ENCODE peak calls at places on chromosomes 11 and 22, in eight cellular contexts. V, D, C, F, I, E, L and T are unnamed samples.

GRCh38 chr11:690738-691633 is 4.0 kb downstream of the DEAF1 start:
- DNase-seq in V (peak; percentile 72), D (no peak), C (no peak), F (no peak), I (no peak), E (no peak), L (no peak), T (no peak)

GRCh38 chr11:65571940-65572339 is 398 bp upstream of the FAM89B start:
- DNase-seq in V (no peak), D (no peak), C (peak; percentile 52), F (no peak), I (no peak), E (no peak), L (no peak), T (no peak)

GRCh38 chr22:44865193-44866057 is 113.0 kb downstream of the ARHGAP8 start:
- DNase-seq in V (no peak), D (no peak), C (no peak), F (no peak), I (no peak), E (no peak), L (no peak), T (no peak)

GRCh38 chr11:14529933-14530332 is 9.7 kb upstream of the PSMA1 start:
- DNase-seq in V (no peak), D (no peak), C (no peak), F (no peak), I (no peak), E (no peak), L (no peak), T (no peak)

GRCh38 chr22:48075604-48076400 is 1313.4 kb downstream of the TBC1D22A start:
- DNase-seq in V (no peak), D (no peak), C (no peak), F (no peak), I (no peak), E (no peak), L (no peak), T (no peak)

GRCh38 chr11:103946793-103947565 is 89.5 kb upstream of the DDI1 start:
- DNase-seq in V (no peak), D (no peak), C (peak; percentile 44), F (no peak), I (no peak), E (no peak), L (no peak), T (no peak)

GRCh38 chr11:112785717-112786116 is 175.5 kb upstream of the NCAM1 start:
- DNase-seq in V (no peak), D (no peak), C (peak; percentile 66), F (no peak), I (no peak), E (no peak), L (no peak), T (no peak)

GRCh38 chr11:1235615-1236315 is 12.9 kb downstream of the MUC5B start:
- DNase-seq in V (peak; percentile 22), D (no peak), C (no peak), F (no peak), I (no peak), E (peak; percentile 4), L (peak; percentile 24), T (no peak)

GRCh38 chr11:134670247-134670646 is 258.2 kb upstream of the B3GAT1 start:
- DNase-seq in V (no peak), D (no peak), C (no peak), F (no peak), I (no peak), E (no peak), L (no peak), T (no peak)

GRCh38 chr11:30345644-30346043 is 22.7 kb downstream of the ARL14EP start:
- DNase-seq in V (no peak), D (no peak), C (no peak), F (no peak), I (no peak), E (no peak), L (no peak), T (no peak)

GRCh38 chr11:86874314-86875056 is 74.1 kb downstream of the PRSS23 start:
- DNase-seq in V (no peak), D (no peak), C (peak; percentile 34), F (no peak), I (no peak), E (no peak), L (no peak), T (no peak)